ENCODE peak calls at places on chromosome 1, in six cellular contexts. One of them, this sample, is unnamed. For H3K4me1 and H3K36me3, the result is how much of the 10 kb centered on the place peaks cover.

GRCh38 chr1:6350416-6351088 is 43.0 kb downstream of the ACOT7 start:
- DNase-seq in adrenal gland: peak
- DNase-seq in heart right ventricle: peak
- DNase-seq in SJSA1: no peak
- DNase-seq in DND-41: no peak
- DNase-seq in neuronal stem cell: no peak
- DNase-seq in this sample: no peak

GRCh38 chr1:156140879-156141707 is 12.3 kb upstream of the SEMA4A start:
- DNase-seq in adrenal gland: no peak
- DNase-seq in heart right ventricle: no peak
- DNase-seq in SJSA1: no peak
- DNase-seq in DND-41: peak
- DNase-seq in neuronal stem cell: peak
- DNase-seq in this sample: no peak

GRCh38 chr1:45974541-45975269 is 157.7 kb downstream of the PIK3R3 start:
- DNase-seq in adrenal gland: no peak
- DNase-seq in heart right ventricle: no peak
- DNase-seq in SJSA1: no peak
- DNase-seq in DND-41: no peak
- DNase-seq in neuronal stem cell: no peak
- DNase-seq in this sample: no peak

GRCh38 chr1:12159826-12160225 is 7.0 kb upstream of the TNFRSF1B start:
- DNase-seq in adrenal gland: no peak
- DNase-seq in heart right ventricle: no peak
- DNase-seq in SJSA1: no peak
- DNase-seq in DND-41: no peak
- DNase-seq in neuronal stem cell: no peak
- DNase-seq in this sample: no peak

GRCh38 chr1:212512731-212513559 is 80.2 kb downstream of the NENF start:
- DNase-seq in adrenal gland: no peak
- DNase-seq in heart right ventricle: no peak
- DNase-seq in SJSA1: peak
- DNase-seq in DND-41: no peak
- DNase-seq in neuronal stem cell: no peak
- DNase-seq in this sample: peak

GRCh38 chr1:55781944-55782482 is 566.8 kb upstream of the USP24 start:
- DNase-seq in adrenal gland: peak
- DNase-seq in heart right ventricle: peak
- DNase-seq in SJSA1: no peak
- DNase-seq in DND-41: no peak
- DNase-seq in neuronal stem cell: no peak
- DNase-seq in this sample: no peak

GRCh38 chr1:113681596-113682337 is 77.5 kb downstream of the PHTF1 start:
- DNase-seq in adrenal gland: no peak
- DNase-seq in heart right ventricle: no peak
- DNase-seq in SJSA1: no peak
- DNase-seq in DND-41: no peak
- DNase-seq in neuronal stem cell: no peak
- DNase-seq in this sample: no peak

GRCh38 chr1:24699628-24700027 is 45.6 kb upstream of the CLIC4 start:
- DNase-seq in adrenal gland: no peak
- DNase-seq in heart right ventricle: no peak
- DNase-seq in SJSA1: no peak
- DNase-seq in DND-41: no peak
- DNase-seq in neuronal stem cell: no peak
- DNase-seq in this sample: peak

GRCh38 chr1:32765561-32766327 is 51.4 kb downstream of the YARS1 start:
- DNase-seq in adrenal gland: no peak
- DNase-seq in heart right ventricle: no peak
- DNase-seq in SJSA1: no peak
- DNase-seq in DND-41: no peak
- DNase-seq in neuronal stem cell: no peak
- DNase-seq in this sample: no peak

GRCh38 chr1:29823536-29823935 is 587.2 kb downstream of the PTPRU start:
- DNase-seq in adrenal gland: no peak
- DNase-seq in heart right ventricle: no peak
- DNase-seq in SJSA1: no peak
- DNase-seq in DND-41: no peak
- DNase-seq in neuronal stem cell: no peak
- DNase-seq in this sample: no peak

GRCh38 chr1:55275976-55276375 is 60.8 kb upstream of the USP24 start:
- DNase-seq in adrenal gland: no peak
- DNase-seq in heart right ventricle: no peak
- DNase-seq in SJSA1: no peak
- DNase-seq in DND-41: no peak
- DNase-seq in neuronal stem cell: no peak
- DNase-seq in this sample: no peak

GRCh38 chr1:67515324-67516080 is 85.3 kb upstream of the SERBP1 start:
- DNase-seq in adrenal gland: no peak
- DNase-seq in heart right ventricle: no peak
- DNase-seq in SJSA1: no peak
- DNase-seq in DND-41: no peak
- DNase-seq in neuronal stem cell: no peak
- DNase-seq in this sample: no peak

GRCh38 chr1:219236933-219237610 is 63.4 kb downstream of the LYPLAL1 start:
- DNase-seq in adrenal gland: no peak
- DNase-seq in heart right ventricle: no peak
- DNase-seq in SJSA1: no peak
- DNase-seq in DND-41: no peak
- DNase-seq in neuronal stem cell: no peak
- DNase-seq in this sample: no peak

GRCh38 chr1:245285168-245285567 is 130.4 kb downstream of the KIF26B start:
- DNase-seq in adrenal gland: no peak
- DNase-seq in heart right ventricle: no peak
- DNase-seq in SJSA1: no peak
- DNase-seq in DND-41: no peak
- DNase-seq in neuronal stem cell: no peak
- DNase-seq in this sample: no peak

GRCh38 chr1:155339515-155340111 is 18.9 kb downstream of the RUSC1 start:
- DNase-seq in adrenal gland: no peak
- DNase-seq in heart right ventricle: no peak
- DNase-seq in SJSA1: no peak
- DNase-seq in DND-41: no peak
- DNase-seq in neuronal stem cell: no peak
- DNase-seq in this sample: no peak

GRCh38 chr1:244678687-244679086 is 25.8 kb downstream of the DESI2 start:
- DNase-seq in adrenal gland: no peak
- DNase-seq in heart right ventricle: no peak
- DNase-seq in SJSA1: no peak
- DNase-seq in DND-41: no peak
- DNase-seq in neuronal stem cell: no peak
- DNase-seq in this sample: no peak

DNA sequence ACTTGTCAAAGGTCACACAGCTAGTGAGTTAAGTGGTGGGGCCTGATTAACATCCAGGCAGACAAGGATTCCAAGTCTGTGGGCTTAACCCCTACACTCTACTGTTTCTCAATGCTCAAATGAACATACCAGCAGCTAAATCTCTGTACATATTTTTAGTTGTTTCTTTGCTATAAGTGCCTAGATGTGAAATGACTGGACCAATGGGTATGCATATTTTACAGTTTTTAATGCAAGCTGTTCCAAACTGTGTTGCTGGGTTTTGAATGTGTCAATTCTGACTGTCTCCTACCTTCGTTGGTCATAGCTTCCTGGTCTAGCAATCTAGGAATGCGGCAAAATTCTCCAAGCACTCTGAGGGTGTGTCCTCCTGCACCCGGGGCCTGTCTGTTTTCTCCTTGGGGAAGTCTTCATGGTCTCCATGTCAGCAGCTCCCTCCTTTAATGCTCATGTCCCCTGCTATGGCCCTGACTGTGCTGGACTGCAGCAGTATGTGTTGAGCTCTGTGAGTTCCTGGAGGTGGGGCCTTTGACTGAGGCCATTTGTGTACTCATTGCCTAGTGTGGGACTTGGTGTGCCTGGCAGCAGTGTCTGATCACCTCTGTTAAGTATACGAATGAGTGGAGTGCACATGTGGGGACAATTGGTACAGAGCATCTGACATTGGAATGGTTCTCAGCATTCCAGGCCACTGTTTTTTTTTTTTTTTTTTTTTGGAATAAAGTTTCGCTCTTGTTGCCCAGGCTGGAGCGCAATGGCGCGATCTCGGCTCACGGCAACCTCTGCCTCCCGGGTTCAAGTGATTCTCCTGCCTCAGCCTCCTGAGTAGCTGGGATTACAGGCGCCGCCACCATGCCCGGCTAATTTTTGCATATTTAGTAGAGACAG is 72.9 kb upstream of the SLC2A1 start:
- DNase-seq in adrenal gland: no peak
- DNase-seq in heart right ventricle: no peak
- DNase-seq in SJSA1: no peak
- DNase-seq in DND-41: no peak
- DNase-seq in neuronal stem cell: no peak
- DNase-seq in this sample: no peak
- H3K4me1 ChIP-seq in adrenal gland: under half
- H3K4me1 ChIP-seq in heart right ventricle: under half
- H3K4me1 ChIP-seq in SJSA1: under half
- H3K4me1 ChIP-seq in DND-41: under half
- H3K4me1 ChIP-seq in neuronal stem cell: under half
- H3K4me1 ChIP-seq in this sample: under half

GRCh38 chr1:248847181-248847955 is 9.3 kb downstream of the ZNF672 start:
- DNase-seq in adrenal gland: no peak
- DNase-seq in heart right ventricle: no peak
- DNase-seq in SJSA1: peak
- DNase-seq in DND-41: no peak
- DNase-seq in neuronal stem cell: no peak
- DNase-seq in this sample: no peak

GRCh38 chr1:248843687-248844086 is 5.7 kb downstream of the ZNF672 start:
- DNase-seq in adrenal gland: no peak
- DNase-seq in heart right ventricle: no peak
- DNase-seq in SJSA1: peak
- DNase-seq in DND-41: no peak
- DNase-seq in neuronal stem cell: no peak
- DNase-seq in this sample: no peak

GRCh38 chr1:248842781-248843331 is 4.8 kb downstream of the ZNF672 start:
- DNase-seq in adrenal gland: no peak
- DNase-seq in heart right ventricle: no peak
- DNase-seq in SJSA1: peak
- DNase-seq in DND-41: no peak
- DNase-seq in neuronal stem cell: no peak
- DNase-seq in this sample: no peak

GRCh38 chr1:248841702-248842395 is 3.8 kb downstream of the ZNF672 start:
- DNase-seq in adrenal gland: peak
- DNase-seq in heart right ventricle: peak
- DNase-seq in SJSA1: peak
- DNase-seq in DND-41: peak
- DNase-seq in neuronal stem cell: peak
- DNase-seq in this sample: peak

GRCh38 chr1:248844526-248844925 is 6.5 kb downstream of the ZNF672 start:
- DNase-seq in adrenal gland: no peak
- DNase-seq in heart right ventricle: no peak
- DNase-seq in SJSA1: peak
- DNase-seq in DND-41: no peak
- DNase-seq in neuronal stem cell: no peak
- DNase-seq in this sample: no peak
- H3K36me3 ChIP-seq in adrenal gland: under half
- H3K36me3 ChIP-seq in heart right ventricle: half or more
- H3K36me3 ChIP-seq in SJSA1: half or more
- H3K36me3 ChIP-seq in DND-41: half or more
- H3K36me3 ChIP-seq in neuronal stem cell: under half
- H3K36me3 ChIP-seq in this sample: under half

GRCh38 chr1:159909381-159909780 is 9.4 kb upstream of the CFAP45 start:
- DNase-seq in adrenal gland: no peak
- DNase-seq in heart right ventricle: no peak
- DNase-seq in SJSA1: no peak
- DNase-seq in DND-41: no peak
- DNase-seq in neuronal stem cell: no peak
- DNase-seq in this sample: no peak

GRCh38 chr1:159914252-159915018 is 10.9 kb downstream of the TAGLN2 start:
- DNase-seq in adrenal gland: no peak
- DNase-seq in heart right ventricle: no peak
- DNase-seq in SJSA1: no peak
- DNase-seq in DND-41: no peak
- DNase-seq in neuronal stem cell: no peak
- DNase-seq in this sample: no peak

GRCh38 chr1:159913451-159914192 is 11.7 kb downstream of the TAGLN2 start:
- DNase-seq in adrenal gland: no peak
- DNase-seq in heart right ventricle: no peak
- DNase-seq in SJSA1: no peak
- DNase-seq in DND-41: no peak
- DNase-seq in neuronal stem cell: no peak
- DNase-seq in this sample: no peak

GRCh38 chr1:159908255-159908905 is 8.4 kb upstream of the CFAP45 start:
- DNase-seq in adrenal gland: no peak
- DNase-seq in heart right ventricle: no peak
- DNase-seq in SJSA1: no peak
- DNase-seq in DND-41: no peak
- DNase-seq in neuronal stem cell: no peak
- DNase-seq in this sample: no peak

DNA sequence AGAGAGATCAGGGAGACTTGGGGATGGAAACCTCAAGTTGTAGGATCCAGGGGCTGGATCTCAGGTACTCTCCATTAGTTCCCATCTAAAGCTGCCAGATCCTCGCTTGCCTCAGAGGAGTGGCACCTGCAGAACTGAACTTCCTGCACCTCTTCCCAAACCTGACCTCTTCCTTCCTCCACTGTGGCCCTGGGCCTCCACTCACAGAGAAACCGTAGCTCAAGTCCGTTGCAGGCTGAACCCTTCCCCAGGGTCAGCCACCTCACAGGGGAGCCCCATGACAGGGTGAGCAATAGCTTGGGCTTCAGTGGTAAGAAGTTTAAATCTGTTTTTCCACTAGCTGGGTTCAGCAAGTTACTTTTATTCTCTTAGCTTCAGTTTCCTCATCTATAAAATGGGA is 11.7 kb upstream of the CFAP45 start:
- DNase-seq in adrenal gland: no peak
- DNase-seq in heart right ventricle: no peak
- DNase-seq in SJSA1: no peak
- DNase-seq in DND-41: no peak
- DNase-seq in neuronal stem cell: no peak
- DNase-seq in this sample: no peak
- H3K4me1 ChIP-seq in adrenal gland: under half
- H3K4me1 ChIP-seq in heart right ventricle: half or more
- H3K4me1 ChIP-seq in SJSA1: under half
- H3K4me1 ChIP-seq in DND-41: under half
- H3K4me1 ChIP-seq in neuronal stem cell: under half
- H3K4me1 ChIP-seq in this sample: under half

GRCh38 chr1:26475989-26476388 is 3.7 kb downstream of the HMGN2 start:
- DNase-seq in adrenal gland: no peak
- DNase-seq in heart right ventricle: no peak
- DNase-seq in SJSA1: no peak
- DNase-seq in DND-41: no peak
- DNase-seq in neuronal stem cell: no peak
- DNase-seq in this sample: no peak

GRCh38 chr1:26472901-26473845 is 933 bp downstream of the HMGN2 start:
- DNase-seq in adrenal gland: peak
- DNase-seq in heart right ventricle: peak
- DNase-seq in SJSA1: peak
- DNase-seq in DND-41: peak
- DNase-seq in neuronal stem cell: peak
- DNase-seq in this sample: peak

GRCh38 chr1:26472330-26472900 is at the start of gene HMGN2:
- DNase-seq in adrenal gland: peak
- DNase-seq in heart right ventricle: peak
- DNase-seq in SJSA1: peak
- DNase-seq in DND-41: peak
- DNase-seq in neuronal stem cell: peak
- DNase-seq in this sample: peak

GRCh38 chr1:26476958-26477357 is 4.7 kb downstream of the HMGN2 start:
- DNase-seq in adrenal gland: no peak
- DNase-seq in heart right ventricle: no peak
- DNase-seq in SJSA1: no peak
- DNase-seq in DND-41: no peak
- DNase-seq in neuronal stem cell: no peak
- DNase-seq in this sample: peak

GRCh38 chr1:26474824-26475223 is 2.6 kb downstream of the HMGN2 start:
- DNase-seq in adrenal gland: no peak
- DNase-seq in heart right ventricle: no peak
- DNase-seq in SJSA1: no peak
- DNase-seq in DND-41: no peak
- DNase-seq in neuronal stem cell: no peak
- DNase-seq in this sample: no peak
- H3K36me3 ChIP-seq in adrenal gland: under half
- H3K36me3 ChIP-seq in heart right ventricle: half or more
- H3K36me3 ChIP-seq in SJSA1: half or more
- H3K36me3 ChIP-seq in DND-41: half or more
- H3K36me3 ChIP-seq in neuronal stem cell: under half
- H3K36me3 ChIP-seq in this sample: half or more